ENCODE peak calls at places on chromosome 9, in seven cellular contexts. C is cardiac muscle cell, M is iPS DF 6.9, R is lower lobe of right lung, Q is esophagus muscularis mucosa, W is suprapubic skin, G is OCI-LY7. L is an unnamed sample.
A peak's percentile ranks its signal among the peaks of the same experiment; 100 is the strongest.

GRCh38 chr9:99430301-99430700 is 208.2 kb downstream of the SEC61B start:
- DNase-seq in C (peak; percentile 31), M (no peak), R (no peak), Q (peak; percentile 47), W (no peak), G (no peak), L (no peak)

GRCh38 chr9:117907420-117907819 is 203.2 kb downstream of the TLR4 start:
- DNase-seq in C (no peak), M (no peak), R (no peak), Q (no peak), W (no peak), G (no peak), L (no peak)

GRCh38 chr9:79489241-79490000 is 82.3 kb upstream of the TLE4 start:
- DNase-seq in C (peak; percentile 73), M (no peak), R (no peak), Q (no peak), W (no peak), G (no peak), L (no peak)

GRCh38 chr9:129988607-129989361 is 54.2 kb downstream of the FNBP1 start:
- DNase-seq in C (no peak), M (no peak), R (no peak), Q (no peak), W (no peak), G (peak; percentile 90), L (no peak)

GRCh38 chr9:34317436-34317835 is 11.6 kb downstream of the KIF24 start:
- DNase-seq in C (no peak), M (no peak), R (no peak), Q (peak; percentile 24), W (no peak), G (no peak), L (no peak)

GRCh38 chr9:85960688-85961093 is 19.7 kb downstream of the NAA35 start:
- DNase-seq in C (peak; percentile 35), M (no peak), R (no peak), Q (no peak), W (no peak), G (no peak), L (peak; percentile 42)

GRCh38 chr9:748861-749497 is 92.5 kb upstream of the DMRT1 start:
- DNase-seq in C (no peak), M (no peak), R (no peak), Q (no peak), W (no peak), G (no peak), L (no peak)

GRCh38 chr9:36748322-36748899 is 175.7 kb downstream of the MELK start:
- DNase-seq in C (peak; percentile 75), M (no peak), R (no peak), Q (no peak), W (no peak), G (peak; percentile 47), L (no peak)

GRCh38 chr9:89887286-89887685 is 282.5 kb downstream of the GADD45G start:
- DNase-seq in C (no peak), M (no peak), R (no peak), Q (peak; percentile 86), W (peak; percentile 41), G (no peak), L (no peak)

GRCh38 chr9:37753489-37754190 is at the start of gene TRMT10B:
- DNase-seq in C (peak; percentile 82), M (peak; percentile 27), R (peak; percentile 78), Q (no peak), W (no peak), G (no peak), L (peak; percentile 72)

GRCh38 chr9:105662184-105663104 is at the start of gene TAL2:
- DNase-seq in C (no peak), M (no peak), R (no peak), Q (no peak), W (no peak), G (peak; percentile 34), L (no peak)

GRCh38 chr9:1005043-1005667 is 28.7 kb downstream of the DMRT3 start:
- DNase-seq in C (peak; percentile 72), M (peak; percentile 39), R (no peak), Q (no peak), W (no peak), G (peak; percentile 80), L (peak; percentile 52)

GRCh38 chr9:133992780-133993634 is 883 bp upstream of the VAV2 start:
- DNase-seq in C (peak; percentile 92), M (no peak), R (peak; percentile 84), Q (peak; percentile 97), W (peak; percentile 93), G (peak; percentile 78), L (peak; percentile 79)

GRCh38 chr9:90044263-90044662 is 439.5 kb downstream of the GADD45G start:
- DNase-seq in C (no peak), M (no peak), R (no peak), Q (peak; percentile 42), W (no peak), G (no peak), L (no peak)

GRCh38 chr9:134655101-134655500 is 13.5 kb downstream of the COL5A1 start:
- DNase-seq in C (no peak), M (no peak), R (no peak), Q (no peak), W (no peak), G (no peak), L (no peak)

GRCh38 chr9:80004687-80005086 is 432.9 kb downstream of the TLE4 start:
- DNase-seq in C (no peak), M (no peak), R (no peak), Q (no peak), W (no peak), G (no peak), L (no peak)

GRCh38 chr9:87853843-87854242 is 28.8 kb upstream of the SPATA31E1 start:
- DNase-seq in C (no peak), M (no peak), R (no peak), Q (no peak), W (no peak), G (no peak), L (no peak)

GRCh38 chr9:104923289-104923688 is 4.7 kb downstream of the ABCA1 start:
- DNase-seq in C (peak; percentile 92), M (no peak), R (no peak), Q (no peak), W (no peak), G (peak; percentile 37), L (no peak)

GRCh38 chr9:117306032-117306431 is 108.8 kb downstream of the ASTN2 start:
- DNase-seq in C (no peak), M (no peak), R (no peak), Q (no peak), W (no peak), G (no peak), L (no peak)

GRCh38 chr9:129486496-129487306 is 134.2 kb downstream of the C9orf50 start:
- DNase-seq in C (peak; percentile 76), M (no peak), R (no peak), Q (no peak), W (peak; percentile 89), G (no peak), L (no peak)

GRCh38 chr9:18820566-18821095 is 212.4 kb downstream of the SAXO1 start:
- DNase-seq in C (no peak), M (no peak), R (no peak), Q (no peak), W (no peak), G (no peak), L (no peak)

GRCh38 chr9:92635760-92636159 is 34.2 kb downstream of the IPPK start:
- DNase-seq in C (no peak), M (no peak), R (peak; percentile 18), Q (no peak), W (no peak), G (no peak), L (no peak)

GRCh38 chr9:91196103-91196761 is 165.5 kb downstream of the AUH start:
- DNase-seq in C (no peak), M (no peak), R (no peak), Q (no peak), W (no peak), G (no peak), L (peak; percentile 35)

GRCh38 chr9:91198405-91198804 is 163.3 kb downstream of the AUH start:
- DNase-seq in C (no peak), M (no peak), R (no peak), Q (no peak), W (no peak), G (no peak), L (no peak)

GRCh38 chr9:91199739-91200497 is 161.8 kb downstream of the AUH start:
- DNase-seq in C (no peak), M (no peak), R (no peak), Q (no peak), W (no peak), G (no peak), L (peak; percentile 25)

GRCh38 chr9:91195372-91196012 is 166.2 kb downstream of the AUH start:
- DNase-seq in C (no peak), M (no peak), R (no peak), Q (peak; percentile 82), W (no peak), G (no peak), L (peak; percentile 45)

GRCh38 chr9:91197232-91198181 is 164.2 kb downstream of the AUH start:
- DNase-seq in C (peak; percentile 98), M (no peak), R (peak; percentile 73), Q (peak; percentile 96), W (peak; percentile 86), G (no peak), L (peak; percentile 98)
- H3K27ac ChIP-seq in C (no peak overlapping the region), M (no peak overlapping the region), R (peak overlapping the region; percentile 66), Q (peak overlapping the region; percentile 100), W (peak overlapping the region; percentile 93), G (no peak overlapping the region), L (peak overlapping the region; percentile 80)

GRCh38 chr9:116008278-116008677 is 145.3 kb upstream of the PAPPA start:
- DNase-seq in C (no peak), M (peak; percentile 1), R (no peak), Q (no peak), W (no peak), G (no peak), L (no peak)
- H3K9me3 ChIP-seq in C (no peaks in the 10 kb centered on the region), M (no peaks in the 10 kb centered on the region), R (no peaks in the 10 kb centered on the region), Q (no peaks in the 10 kb centered on the region), W (no peaks in the 10 kb centered on the region), G (no peaks in the 10 kb centered on the region), L (no peaks in the 10 kb centered on the region)

GRCh38 chr9:14322211-14323082 is 8.5 kb upstream of the NFIB start:
- DNase-seq in C (peak; percentile 98), M (no peak), R (peak; percentile 94), Q (peak; percentile 97), W (peak; percentile 94), G (peak; percentile 94), L (peak; percentile 93)

GRCh38 chr9:14321517-14322125 is 7.7 kb upstream of the NFIB start:
- DNase-seq in C (peak; percentile 47), M (no peak), R (no peak), Q (no peak), W (no peak), G (peak; percentile 44), L (no peak)

GRCh38 chr9:14326264-14326826 is 12.4 kb upstream of the NFIB start:
- DNase-seq in C (peak; percentile 56), M (no peak), R (no peak), Q (no peak), W (no peak), G (peak; percentile 51), L (no peak)

GRCh38 chr9:14323083-14323968 is 9.4 kb upstream of the NFIB start:
- DNase-seq in C (no peak), M (no peak), R (no peak), Q (no peak), W (no peak), G (no peak), L (peak; percentile 66)

GRCh38 chr9:14323969-14324366 is 10.0 kb upstream of the NFIB start:
- DNase-seq in C (no peak), M (no peak), R (no peak), Q (no peak), W (no peak), G (no peak), L (no peak)
- H3K27ac ChIP-seq in C (no peak overlapping the region), M (no peak overlapping the region), R (peak overlapping the region; percentile 93), Q (peak overlapping the region; percentile 99), W (peak overlapping the region; percentile 98), G (no peak overlapping the region), L (no peak overlapping the region)

GRCh38 chr9:75142208-75142607 is 53.9 kb downstream of the OSTF1 start:
- DNase-seq in C (no peak), M (no peak), R (no peak), Q (no peak), W (no peak), G (no peak), L (peak; percentile 19)
- H3K9me3 ChIP-seq in C (no peaks in the 10 kb centered on the region), M (no peaks in the 10 kb centered on the region), R (no peaks in the 10 kb centered on the region), Q (no peaks in the 10 kb centered on the region), W (no peaks in the 10 kb centered on the region), G (no peaks in the 10 kb centered on the region), L (no peaks in the 10 kb centered on the region)

L was measured in small intestine.